ENCODE peak calls at places on chromosomes 6 and 20, in five cellular contexts. G is body of pancreas; U is aorta; A is neural progenitor cell; X is naive thymus-derived CD4-positive, alpha-beta T cell. J is an unnamed sample.

GRCh38 chr6:103105686-103106085 is 1712.2 kb downstream of the GRIK2 start:
- DNase-seq in G (no peak), U (no peak), A (peak; percentile 48), X (no peak), J (no peak)

GRCh38 chr20:24762371-24762770 is 186.7 kb upstream of the CST7 start:
- DNase-seq in G (no peak), U (no peak), A (no peak), X (no peak), J (no peak)

GRCh38 chr6:142118926-142119325 is 13.8 kb upstream of the GJE1 start:
- DNase-seq in G (no peak), U (no peak), A (no peak), X (no peak), J (peak; percentile 1)

GRCh38 chr20:51528263-51529026 is 14.1 kb downstream of the NFATC2 start:
- DNase-seq in G (no peak), U (no peak), A (no peak), X (no peak), J (no peak)

GRCh38 chr20:37711001-37711400 is 17.2 kb downstream of the CTNNBL1 start:
- DNase-seq in G (no peak), U (no peak), A (no peak), X (no peak), J (peak; percentile 25)

GRCh38 chr20:23212482-23212881 is 126.4 kb upstream of the CD93 start:
- DNase-seq in G (no peak), U (no peak), A (no peak), X (no peak), J (no peak)

GRCh38 chr20:62358728-62359490 is 8.2 kb downstream of the LAMA5 start:
- DNase-seq in G (no peak), U (peak; percentile 83), A (peak; percentile 46), X (no peak), J (no peak)

GRCh38 chr20:3514012-3514642 is 43.3 kb downstream of the ATRN start:
- DNase-seq in G (no peak), U (no peak), A (no peak), X (no peak), J (no peak)

GRCh38 chr6:44067760-44068139 is 59.5 kb downstream of the MRPL14 start:
- DNase-seq in G (no peak), U (no peak), A (no peak), X (no peak), J (no peak)

GRCh38 chr20:52031574-52032303 is 159.8 kb downstream of the ZFP64 start:
- DNase-seq in G (no peak), U (no peak), A (no peak), X (no peak), J (peak; percentile 93)

GRCh38 chr6:163718537-163718936 is 304.0 kb downstream of the QKI start:
- DNase-seq in G (no peak), U (no peak), A (no peak), X (no peak), J (no peak)

GRCh38 chr20:58378704-58379103 is 10.3 kb upstream of the VAPB start:
- DNase-seq in G (no peak), U (no peak), A (no peak), X (no peak), J (no peak)

GRCh38 chr6:137878810-137879285 is 11.8 kb downstream of the TNFAIP3 start:
- DNase-seq in G (no peak), U (no peak), A (peak; percentile 84), X (peak; percentile 30), J (no peak)

GRCh38 chr20:10131612-10132345 is 86.9 kb upstream of the SNAP25 start:
- DNase-seq in G (peak; percentile 77), U (peak; percentile 77), A (peak; percentile 20), X (no peak), J (peak; percentile 80)

GRCh38 chr6:14476793-14477531 is 359.4 kb downstream of the CD83 start:
- DNase-seq in G (peak; percentile 57), U (no peak), A (no peak), X (no peak), J (peak; percentile 89)

GRCh38 chr20:278607-279571 is 11.7 kb downstream of the C20orf96 start:
- DNase-seq in G (no peak), U (peak; percentile 81), A (peak; percentile 33), X (no peak), J (peak; percentile 85)

GRCh38 chr20:12012241-12013222 is 94.8 kb downstream of the BTBD3 start:
- DNase-seq in G (peak; percentile 72), U (no peak), A (peak; percentile 58), X (no peak), J (peak; percentile 80)

GRCh38 chr6:168160506-168161370 is 81.7 kb upstream of the FRMD1 start:
- DNase-seq in G (no peak), U (no peak), A (no peak), X (no peak), J (no peak)

GRCh38 chr20:22052025-22052527 is 346.6 kb downstream of the PAX1 start:
- DNase-seq in G (no peak), U (no peak), A (no peak), X (no peak), J (peak; percentile 0)

GRCh38 chr6:39224058-39224457 is 5.2 kb downstream of the KCNK5 start:
- DNase-seq in G (no peak), U (no peak), A (no peak), X (no peak), J (no peak)

GRCh38 chr20:3741846-3742458 is 9.5 kb downstream of the HSPA12B start:
- DNase-seq in G (no peak), U (no peak), A (no peak), X (no peak), J (no peak)

GRCh38 chr6:49564552-49564951 is 14.1 kb downstream of the C6orf141 start:
- DNase-seq in G (no peak), U (no peak), A (no peak), X (no peak), J (no peak)

GRCh38 chr6:33199687-33200233 is 705 bp downstream of the RXRB start:
- DNase-seq in G (peak; percentile 84), U (no peak), A (peak; percentile 92), X (no peak), J (peak; percentile 46)

GRCh38 chr6:142756215-142756630 is 188.8 kb downstream of the HIVEP2 start:
- DNase-seq in G (no peak), U (no peak), A (no peak), X (no peak), J (peak; percentile 65)

GRCh38 chr6:41040101-41040910 is 1.3 kb upstream of the UNC5CL start:
- DNase-seq in G (peak; percentile 78), U (peak; percentile 40), A (no peak), X (no peak), J (peak; percentile 11)

GRCh38 chr6:168662301-168662936 is 221.4 kb downstream of the SMOC2 start:
- DNase-seq in G (no peak), U (no peak), A (no peak), X (no peak), J (no peak)

GRCh38 chr6:34273242-34273805 is 24.5 kb upstream of the SMIM29 start:
- DNase-seq in G (peak; percentile 74), U (no peak), A (no peak), X (no peak), J (peak; percentile 60)

GRCh38 chr20:63073051-63073737 is 66.4 kb upstream of the BHLHE23 start:
- DNase-seq in G (no peak), U (peak; percentile 66), A (no peak), X (no peak), J (no peak)

GRCh38 chr6:3324262-3324942 is 65.7 kb downstream of the PSMG4 start:
- DNase-seq in G (no peak), U (no peak), A (no peak), X (no peak), J (peak; percentile 93)

GRCh38 chr6:141513830-141514229 is 618.9 kb upstream of the GJE1 start:
- DNase-seq in G (no peak), U (no peak), A (no peak), X (no peak), J (peak; percentile 32)

GRCh38 chr6:17984399-17984798 is 3.0 kb downstream of the KIF13A start:
- DNase-seq in G (no peak), U (no peak), A (no peak), X (no peak), J (no peak)

GRCh38 chr6:17987576-17988421 is at the start of gene KIF13A:
- DNase-seq in G (peak; percentile 77), U (peak; percentile 90), A (peak; percentile 81), X (no peak), J (peak; percentile 57)

GRCh38 chr6:17984822-17985660 is 2.4 kb downstream of the KIF13A start:
- DNase-seq in G (no peak), U (no peak), A (no peak), X (no peak), J (peak; percentile 40)

GRCh38 chr6:17986656-17987575 is 519 bp downstream of the KIF13A start:
- DNase-seq in G (peak; percentile 66), U (peak; percentile 86), A (peak; percentile 42), X (no peak), J (peak; percentile 52)

DNA sequence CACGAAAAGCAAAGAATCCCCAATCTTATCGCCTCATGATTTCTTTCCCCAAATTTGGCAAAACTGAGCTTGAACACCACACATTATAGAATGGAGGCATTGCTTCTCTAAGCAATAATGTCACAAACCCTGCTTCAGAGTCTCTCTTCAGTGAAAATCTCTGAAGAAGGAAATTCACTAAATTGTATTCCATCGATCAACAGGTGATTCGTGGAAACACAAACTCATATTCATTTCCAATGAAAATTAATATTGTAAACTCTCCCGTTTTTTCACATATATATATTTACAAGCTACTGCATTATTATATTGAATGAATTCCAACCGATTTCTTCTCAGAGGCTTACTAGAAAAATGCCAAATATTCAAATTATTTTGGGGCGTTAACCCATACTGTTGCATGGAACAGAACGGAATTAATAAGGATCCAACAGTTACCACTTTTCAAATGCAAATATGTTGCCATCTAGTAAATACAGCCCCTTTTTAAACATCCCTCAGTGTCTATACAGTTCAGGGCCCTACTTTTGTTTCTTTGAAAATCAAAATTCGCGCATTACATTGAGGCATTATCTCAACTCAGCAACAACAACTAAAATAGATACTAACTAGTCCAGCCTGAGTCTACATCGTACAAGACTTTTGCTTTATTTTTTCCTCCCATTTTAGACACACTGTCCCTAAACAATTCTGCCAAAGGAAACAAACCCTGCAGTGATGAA is 1.3 kb downstream of the KIF13A start:
- DNase-seq in G (no peak), U (no peak), A (no peak), X (no peak), J (no peak)
- H3K4me3 ChIP-seq in G (peak overlapping the region; percentile 66), U (peak overlapping the region; percentile 86), A (peak overlapping the region; percentile 98), X (no peak overlapping the region), J (peak overlapping the region; percentile 73)

GRCh38 chr6:127120787-127121636 is 2.5 kb downstream of the RSPO3 start:
- DNase-seq in G (peak; percentile 73), U (peak; percentile 88), A (peak; percentile 89), X (no peak), J (peak; percentile 92)
- H3K4me3 ChIP-seq in G (no peak overlapping the region), U (no peak overlapping the region), A (peak overlapping the region; percentile 67), X (no peak overlapping the region), J (peak overlapping the region; percentile 1)

GRCh38 chr20:32112862-32113261 is 3.3 kb downstream of the TM9SF4 start:
- DNase-seq in G (no peak), U (no peak), A (no peak), X (no peak), J (no peak)
- H3K4me3 ChIP-seq in G (no peak overlapping the region), U (no peak overlapping the region), A (no peak overlapping the region), X (no peak overlapping the region), J (no peak overlapping the region)

GRCh38 chr6:135117413-135117968 is 62.9 kb upstream of the HBS1L start:
- DNase-seq in G (no peak), U (no peak), A (no peak), X (no peak), J (no peak)
- H3K4me3 ChIP-seq in G (no peak overlapping the region), U (no peak overlapping the region), A (no peak overlapping the region), X (peak overlapping the region; percentile 11), J (no peak overlapping the region)

J was measured in choroid plexus epithelial cell.